ENCODE peak calls at places on chromosomes 7 and 10, in nine cellular contexts. T is GM12878, S is mucosa of descending colon, H is heart right ventricle, F is right cardiac atrium, U is upper lobe of right lung, W is gastroesophageal sphincter, X is HepG2, G is lower lobe of right lung. E is an unnamed sample.

GRCh38 chr10:1266033-1266802 is 210.0 kb downstream of the WDR37 start:
- ATAC-seq in T (no peak), X (no peak), F (no peak), U (no peak), G (no peak), S (no peak), H (no peak), W (no peak), E (no peak)

GRCh38 chr10:11881477-11882417 is 58.6 kb downstream of the PROSER2 start:
- ATAC-seq in T (peak), X (peak), U (peak), W (no peak), F (no peak), H (no peak), G (peak), S (peak), E (peak)

GRCh38 chr10:69636626-69637550 is 6.8 kb downstream of the FAM241B start:
- ATAC-seq in F (no peak), T (peak), U (peak), S (peak), G (no peak), H (peak), W (no peak), X (peak), E (no peak)

GRCh38 chr7:167087-167855 is 25.1 kb upstream of the FAM20C start:
- ATAC-seq in F (peak), G (peak), W (peak), H (no peak), X (no peak), S (no peak), U (peak), T (no peak), E (no peak)

GRCh38 chr7:101237206-101238067 is at the start of gene CLDN15:
- ATAC-seq in X (peak), G (peak), U (no peak), H (peak), S (peak), W (peak), T (no peak), F (peak), E (no peak)

GRCh38 chr10:110067960-110068770 is 60.4 kb downstream of the ADD3 start:
- ATAC-seq in X (peak), F (peak), U (peak), T (peak), H (peak), W (peak), G (peak), S (peak), E (peak)

GRCh38 chr10:124732931-124733536 is 11.1 kb downstream of the FAM53B start:
- ATAC-seq in X (no peak), U (peak), F (peak), H (peak), G (peak), W (peak), S (no peak), T (peak), E (peak)

GRCh38 chr10:132539894-132540293 is 2.3 kb downstream of the INPP5A start:
- ATAC-seq in W (no peak), F (no peak), G (no peak), U (no peak), H (no peak), T (no peak), S (no peak), X (no peak), E (no peak)

GRCh38 chr10:10959666-10960065 is 58.0 kb upstream of the CELF2 start:
- ATAC-seq in U (no peak), H (no peak), F (no peak), W (no peak), T (peak), S (no peak), G (no peak), X (no peak), E (no peak)

GRCh38 chr7:155701972-155702544 is 57.6 kb downstream of the RBM33 start:
- ATAC-seq in G (no peak), W (no peak), X (no peak), H (no peak), S (no peak), F (no peak), T (no peak), U (no peak), E (no peak)

GRCh38 chr7:36303202-36304098 is 86.2 kb upstream of the ANLN start:
- ATAC-seq in U (peak), X (peak), W (peak), S (peak), G (peak), T (peak), H (peak), F (peak), E (no peak)

GRCh38 chr7:144468990-144469732 is 65.7 kb upstream of the NOBOX start:
- ATAC-seq in X (no peak), W (peak), H (peak), U (peak), T (no peak), G (peak), S (peak), F (peak), E (no peak)

GRCh38 chr10:105473170-105473569 is 832.1 kb downstream of the SORCS3 start:
- ATAC-seq in U (no peak), S (no peak), W (no peak), T (no peak), X (no peak), G (no peak), H (peak), F (peak), E (no peak)

GRCh38 chr10:100776671-100777070 is 31.3 kb downstream of the PAX2 start:
- ATAC-seq in H (no peak), T (no peak), F (no peak), U (no peak), X (no peak), S (no peak), G (no peak), W (no peak), E (no peak)

GRCh38 chr10:114561008-114561523 is 97.0 kb downstream of the ABLIM1 start:
- ATAC-seq in U (no peak), X (no peak), G (no peak), H (no peak), S (peak), T (peak), W (no peak), F (no peak), E (no peak)

GRCh38 chr10:130401860-130402765 is 265.9 kb downstream of the GLRX3 start:
- ATAC-seq in X (no peak), T (no peak), F (no peak), G (no peak), H (no peak), U (no peak), W (no peak), S (no peak), E (peak)

GRCh38 chr7:103480771-103481170 is 34.8 kb upstream of the SLC26A5 start:
- ATAC-seq in X (no peak), F (no peak), W (no peak), G (no peak), H (no peak), U (no peak), S (no peak), T (no peak), E (no peak)

E was measured in stimulated activated memory B cell treated with anti-CD40 and anti-IgM and Interleukin-4, amounts not matched to agents 10 μg/mL and 1 μg/mL and 100 μg/mL, for 72 hours.